ENCODE peak calls at places on chromosome 2, in eight cellular contexts. C is heart left ventricle, H is cardiac muscle cell, W is endothelial cell of umbilical vein, X is heart right ventricle, A is B cell, O is transverse colon, V is NB4. E is an unnamed sample.

GRCh38 chr2:44275915-44276279 is 617 bp downstream of the SLC3A1 start:
- DNase-seq in C (no peak), H (peak; percentile 13), W (no peak), X (no peak), A (no peak), O (no peak), V (no peak), E (no peak)

GRCh38 chr2:166335284-166335683 is 40.5 kb downstream of the SCN9A start:
- DNase-seq in C (no peak), H (peak; percentile 56), W (no peak), X (no peak), A (no peak), O (no peak), V (no peak), E (no peak)

GRCh38 chr2:21627938-21628337 is 504.2 kb downstream of the TDRD15 start:
- DNase-seq in C (no peak), H (no peak), W (no peak), X (no peak), A (no peak), O (no peak), V (no peak), E (no peak)

GRCh38 chr2:221372156-221372870 is 199.8 kb downstream of the EPHA4 start:
- DNase-seq in C (no peak), H (no peak), W (peak; percentile 10), X (no peak), A (no peak), O (no peak), V (no peak), E (no peak)

GRCh38 chr2:100718065-100718570 is 101.8 kb upstream of the NPAS2 start:
- DNase-seq in C (no peak), H (no peak), W (no peak), X (no peak), A (no peak), O (no peak), V (no peak), E (no peak)

GRCh38 chr2:126558029-126558428 is 97.9 kb upstream of the GYPC start:
- DNase-seq in C (no peak), H (no peak), W (no peak), X (no peak), A (no peak), O (no peak), V (no peak), E (no peak)

GRCh38 chr2:215750763-215751162 is 262.6 kb downstream of the MREG start:
- DNase-seq in C (no peak), H (no peak), W (no peak), X (no peak), A (no peak), O (no peak), V (no peak), E (no peak)

GRCh38 chr2:45154144-45154543 is 144.9 kb upstream of the SIX2 start:
- DNase-seq in C (no peak), H (no peak), W (no peak), X (no peak), A (no peak), O (no peak), V (no peak), E (no peak)

GRCh38 chr2:235642446-235643107 is 148.7 kb downstream of the AGAP1 start:
- DNase-seq in C (peak; percentile 32), H (peak; percentile 60), W (no peak), X (peak; percentile 38), A (no peak), O (no peak), V (no peak), E (no peak)

GRCh38 chr2:10659898-10660568 is 29.7 kb downstream of the NOL10 start:
- DNase-seq in C (peak; percentile 28), H (peak; percentile 86), W (peak; percentile 74), X (peak; percentile 37), A (no peak), O (peak; percentile 56), V (peak; percentile 69), E (no peak)

GRCh38 chr2:236550701-236551465 is 18.7 kb upstream of the ACKR3 start:
- DNase-seq in C (no peak), H (no peak), W (no peak), X (no peak), A (peak; percentile 46), O (no peak), V (no peak), E (no peak)

GRCh38 chr2:105397025-105397722 is 1.7 kb downstream of the FHL2 start:
- DNase-seq in C (no peak), H (peak; percentile 60), W (peak; percentile 52), X (no peak), A (no peak), O (peak; percentile 11), V (no peak), E (no peak)

GRCh38 chr2:128261245-128262128 is 57.2 kb downstream of the HS6ST1 start:
- DNase-seq in C (no peak), H (no peak), W (no peak), X (no peak), A (no peak), O (no peak), V (no peak), E (no peak)

GRCh38 chr2:240259201-240259923 is 118.9 kb upstream of the OTOS start:
- DNase-seq in C (peak; percentile 80), H (peak; percentile 82), W (no peak), X (peak; percentile 78), A (no peak), O (no peak), V (no peak), E (no peak)

GRCh38 chr2:118667964-118668363 is 179.5 kb downstream of the EN1 start:
- DNase-seq in C (no peak), H (peak; percentile 62), W (no peak), X (no peak), A (no peak), O (no peak), V (no peak), E (no peak)

GRCh38 chr2:20108655-20109396 is 57.4 kb upstream of the LAPTM4A start:
- DNase-seq in C (no peak), H (no peak), W (no peak), X (no peak), A (no peak), O (peak; percentile 28), V (peak; percentile 62), E (no peak)

GRCh38 chr2:196239622-196240587 is 68.5 kb upstream of the STK17B start:
- DNase-seq in C (peak; percentile 69), H (peak; percentile 79), W (peak; percentile 84), X (peak; percentile 41), A (peak; percentile 36), O (peak; percentile 79), V (peak; percentile 97), E (peak; percentile 90)
- TF ChIP-seq CTCF in C (no peak), H (peak; percentile 26), W (peak; percentile 22), X (peak; percentile 29), A (peak; percentile 16), O (peak; percentile 20), V (no peak), E (peak; percentile 41)

DNA sequence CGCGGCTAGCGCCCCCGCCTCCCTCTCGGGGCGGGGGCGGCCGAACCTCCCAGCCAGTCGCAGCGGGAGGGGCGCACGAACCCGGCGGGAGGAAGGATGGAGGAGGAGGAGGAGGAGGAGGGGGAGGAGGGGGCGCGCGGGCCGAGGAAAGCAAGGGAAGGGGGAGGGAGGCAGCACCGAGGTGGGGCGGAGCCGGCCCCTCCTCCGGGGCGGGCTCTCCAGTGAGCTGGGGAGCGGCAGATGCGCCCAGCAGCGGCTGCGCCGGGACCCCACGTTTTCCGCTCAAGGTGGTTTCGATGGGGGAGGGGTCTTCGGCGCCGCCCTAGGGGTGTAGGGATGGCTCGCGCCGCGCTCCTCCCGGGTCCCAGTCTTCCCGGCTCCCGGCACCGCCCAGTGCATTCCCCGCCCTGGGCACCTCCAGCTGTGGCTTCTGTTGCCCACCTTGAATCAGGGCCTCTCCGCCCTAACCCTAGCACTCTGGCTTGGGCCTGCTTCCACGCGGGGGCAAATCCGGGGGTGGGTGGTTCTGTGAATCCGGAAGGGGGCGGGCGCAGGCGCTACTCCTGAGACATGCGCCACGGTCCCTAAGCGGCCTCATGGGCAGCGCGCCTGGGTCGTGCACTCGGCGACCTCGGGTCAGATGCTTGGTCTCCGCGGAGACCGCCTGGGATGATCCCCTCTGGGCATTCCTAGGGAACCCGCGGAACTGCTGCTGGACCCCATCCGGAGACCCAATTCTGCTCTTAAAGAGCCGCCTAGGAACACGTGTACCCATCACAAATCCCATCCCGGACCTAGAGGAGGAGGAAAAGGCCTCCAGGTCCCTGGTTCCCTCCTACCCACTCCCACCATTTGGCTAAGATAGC is at the start of gene FBXO41:
- DNase-seq in C (no peak), H (peak; percentile 55), W (no peak), X (peak; percentile 40), A (peak; percentile 88), O (peak; percentile 57), V (peak; percentile 97), E (no peak)
- TF ChIP-seq CTCF in C (no peak), H (no peak), W (no peak), X (no peak), A (peak; percentile 3), O (no peak), V (no peak), E (no peak)

DNA sequence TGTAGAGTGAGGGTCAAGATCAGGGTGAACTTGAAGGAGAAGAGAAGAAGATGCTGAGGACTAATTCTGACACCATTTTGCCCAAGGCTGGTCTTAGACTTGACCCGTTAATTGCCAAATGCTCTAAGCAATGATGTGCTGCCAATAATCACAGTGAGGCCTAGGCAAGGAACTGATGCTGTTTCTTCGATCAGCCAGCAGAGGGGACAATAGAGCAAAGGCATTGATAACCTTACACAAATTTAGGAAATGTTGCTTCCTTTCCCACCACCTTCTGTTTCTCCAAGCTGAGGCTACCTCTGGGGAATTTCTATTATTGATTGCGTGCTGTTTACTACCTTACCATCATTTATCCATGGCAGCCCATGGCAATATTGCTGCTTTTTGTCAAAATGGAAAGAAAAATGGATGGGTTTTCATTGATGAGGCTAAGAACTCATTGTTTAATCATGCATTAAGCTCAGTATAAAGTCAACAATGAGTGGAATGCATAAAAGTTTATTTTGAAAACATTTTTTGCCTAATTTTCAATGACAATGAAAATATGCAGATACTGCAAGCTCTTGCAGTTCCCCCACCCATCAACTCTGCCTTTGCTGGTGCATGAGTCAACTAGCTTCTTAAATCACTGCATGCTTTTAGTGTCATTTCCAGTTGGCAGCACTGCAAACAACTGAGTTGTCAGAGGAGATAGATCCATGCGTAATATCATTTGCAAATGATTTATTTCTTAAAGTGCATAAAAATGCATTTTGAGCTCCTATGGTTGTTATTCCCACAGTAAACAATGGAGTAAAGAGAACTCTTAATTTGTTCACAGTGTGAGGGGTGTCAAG is 116.4 kb upstream of the NYAP2 start:
- DNase-seq in C (no peak), H (peak; percentile 7), W (peak; percentile 1), X (no peak), A (no peak), O (no peak), V (peak; percentile 42), E (no peak)
- TF ChIP-seq CTCF in C (peak; percentile 22), H (peak; percentile 46), W (peak; percentile 37), X (peak; percentile 65), A (peak; percentile 80), O (peak; percentile 62), V (peak; percentile 77), E (peak; percentile 57)

DNA sequence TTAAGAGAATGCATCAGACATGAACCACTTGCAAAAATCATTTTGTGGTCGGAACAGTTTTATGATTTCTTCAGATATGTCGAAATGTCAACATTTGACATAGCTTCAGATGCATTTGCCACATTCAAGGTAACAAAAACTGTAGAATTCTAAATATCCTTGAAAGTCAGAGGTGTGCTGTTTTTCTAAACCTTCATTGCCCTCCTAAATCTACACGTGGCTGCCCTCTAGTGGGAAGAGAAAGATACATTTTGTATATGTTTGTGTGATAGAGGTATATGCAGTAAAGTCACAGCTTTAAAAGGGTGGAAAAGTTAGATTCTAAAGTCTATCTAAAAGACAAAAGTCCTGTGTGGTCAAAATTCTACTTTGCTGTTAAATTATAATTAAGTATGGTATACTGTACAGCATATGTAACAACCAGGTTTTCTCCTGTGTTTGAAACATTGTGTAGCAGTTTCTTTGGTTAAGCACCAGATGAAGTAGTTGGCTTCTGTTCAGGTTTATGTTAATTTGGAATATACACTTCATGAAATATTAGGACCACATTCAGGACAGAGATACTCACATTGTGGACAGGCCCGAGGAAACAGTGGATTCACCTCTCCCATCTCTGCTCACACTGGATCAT is 65.9 kb upstream of the ITM2C start:
- DNase-seq in C (no peak), H (peak; percentile 76), W (peak; percentile 74), X (no peak), A (no peak), O (no peak), V (peak; percentile 77), E (no peak)
- TF ChIP-seq CTCF in C (peak; percentile 56), H (peak; percentile 70), W (peak; percentile 35), X (peak; percentile 65), A (peak; percentile 80), O (peak; percentile 70), V (peak; percentile 66), E (peak; percentile 80)

E was measured in CD14-positive monocyte.